ENCODE peak calls at places on chromosomes 1 and 21, in four cellular contexts. One of them, this sample, is unnamed.

GRCh38 chr21:29436143-29436542 is 137.4 kb downstream of the BACH1 start:
- DNase-seq in A549: no peak
- DNase-seq in tibial nerve: no peak
- DNase-seq in sigmoid colon: no peak
- DNase-seq in this sample: no peak

GRCh38 chr21:16085436-16085835 is 355.7 kb downstream of the USP25 start:
- DNase-seq in A549: no peak
- DNase-seq in sigmoid colon: no peak
- DNase-seq in tibial nerve: no peak
- DNase-seq in this sample: no peak

GRCh38 chr1:165954940-165955339 is 127.5 kb downstream of the UCK2 start:
- DNase-seq in tibial nerve: no peak
- DNase-seq in sigmoid colon: no peak
- DNase-seq in A549: no peak
- DNase-seq in this sample: no peak

GRCh38 chr1:21669287-21670058 is at the start of gene RAP1GAP:
- DNase-seq in sigmoid colon: peak
- DNase-seq in tibial nerve: no peak
- DNase-seq in A549: no peak
- DNase-seq in this sample: no peak

GRCh38 chr1:29473167-29473855 is 237.0 kb downstream of the PTPRU start:
- DNase-seq in A549: no peak
- DNase-seq in tibial nerve: no peak
- DNase-seq in sigmoid colon: peak
- DNase-seq in this sample: no peak

GRCh38 chr1:170556910-170557309 is 24.9 kb downstream of the GORAB start:
- DNase-seq in A549: no peak
- DNase-seq in tibial nerve: no peak
- DNase-seq in sigmoid colon: no peak
- DNase-seq in this sample: no peak

GRCh38 chr1:64877151-64877550 is 89.2 kb downstream of the JAK1 start:
- DNase-seq in A549: no peak
- DNase-seq in tibial nerve: no peak
- DNase-seq in sigmoid colon: no peak
- DNase-seq in this sample: no peak

GRCh38 chr1:192951961-192952460 is 107.1 kb downstream of the UCHL5 start:
- DNase-seq in sigmoid colon: peak
- DNase-seq in A549: peak
- DNase-seq in tibial nerve: no peak
- DNase-seq in this sample: peak

GRCh38 chr1:239816090-239816812 is 275.4 kb upstream of the FMN2 start:
- DNase-seq in A549: peak
- DNase-seq in tibial nerve: no peak
- DNase-seq in sigmoid colon: peak
- DNase-seq in this sample: peak

GRCh38 chr1:37471345-37472231 is 2.8 kb upstream of the ZC3H12A start:
- DNase-seq in sigmoid colon: peak
- DNase-seq in tibial nerve: peak
- DNase-seq in A549: peak
- DNase-seq in this sample: peak

GRCh38 chr1:44941424-44942324 is 44.7 kb downstream of the EIF2B3 start:
- DNase-seq in sigmoid colon: no peak
- DNase-seq in A549: no peak
- DNase-seq in tibial nerve: no peak
- DNase-seq in this sample: no peak

GRCh38 chr1:216841165-216841564 is 117.9 kb upstream of the ESRRG start:
- DNase-seq in sigmoid colon: no peak
- DNase-seq in tibial nerve: no peak
- DNase-seq in A549: no peak
- DNase-seq in this sample: no peak

GRCh38 chr1:203692565-203693470 is 66.2 kb downstream of the ATP2B4 start:
- DNase-seq in sigmoid colon: peak
- DNase-seq in tibial nerve: peak
- DNase-seq in A549: peak
- DNase-seq in this sample: peak

GRCh38 chr1:244272471-244273261 is 179.0 kb downstream of the ADSS2 start:
- DNase-seq in tibial nerve: peak
- DNase-seq in A549: peak
- DNase-seq in sigmoid colon: peak
- DNase-seq in this sample: peak

GRCh38 chr1:92957020-92957734 is 4.1 kb downstream of the DIPK1A start:
- DNase-seq in A549: no peak
- DNase-seq in tibial nerve: no peak
- DNase-seq in sigmoid colon: no peak
- DNase-seq in this sample: no peak

DNA sequence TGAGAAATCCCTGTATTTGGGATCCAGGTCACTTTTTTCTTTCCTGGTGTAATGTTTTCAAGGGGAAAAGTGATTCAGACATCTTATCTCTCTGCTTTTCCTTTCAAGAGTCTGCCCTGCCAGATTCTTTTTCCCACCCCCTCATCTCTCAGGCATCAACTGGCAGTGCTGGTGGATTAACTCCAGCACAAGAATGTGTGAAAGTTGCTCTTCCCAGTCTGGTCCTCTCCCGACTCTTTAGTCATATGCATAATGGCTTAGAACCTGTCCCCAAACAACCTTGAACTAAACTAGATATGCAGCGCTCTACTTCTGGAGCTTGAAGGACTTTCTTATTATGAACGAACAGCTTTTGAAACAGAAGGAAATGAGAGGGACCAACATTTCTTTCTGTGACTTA is 88.5 kb downstream of the SLC44A5 start:
- DNase-seq in A549: no peak
- DNase-seq in sigmoid colon: no peak
- DNase-seq in tibial nerve: no peak
- DNase-seq in this sample: no peak
- TF ChIP-seq POLR2A in A549: no peak
- TF ChIP-seq POLR2A in sigmoid colon: no peak
- TF ChIP-seq POLR2A in tibial nerve: no peak
- TF ChIP-seq POLR2A in this sample: no peak

GRCh38 chr1:150970818-150971582 is 3.6 kb downstream of the CERS2 start:
- DNase-seq in tibial nerve: peak
- DNase-seq in sigmoid colon: peak
- DNase-seq in A549: no peak
- DNase-seq in this sample: no peak
- TF ChIP-seq POLR2A in tibial nerve: peak
- TF ChIP-seq POLR2A in sigmoid colon: no peak
- TF ChIP-seq POLR2A in A549: no peak
- TF ChIP-seq POLR2A in this sample: no peak

GRCh38 chr1:52552505-52553371 is at the start of gene TUT4:
- DNase-seq in sigmoid colon: peak
- DNase-seq in A549: peak
- DNase-seq in tibial nerve: peak
- DNase-seq in this sample: peak
- TF ChIP-seq POLR2A in sigmoid colon: no peak
- TF ChIP-seq POLR2A in A549: peak
- TF ChIP-seq POLR2A in tibial nerve: no peak
- TF ChIP-seq POLR2A in this sample: peak

DNA sequence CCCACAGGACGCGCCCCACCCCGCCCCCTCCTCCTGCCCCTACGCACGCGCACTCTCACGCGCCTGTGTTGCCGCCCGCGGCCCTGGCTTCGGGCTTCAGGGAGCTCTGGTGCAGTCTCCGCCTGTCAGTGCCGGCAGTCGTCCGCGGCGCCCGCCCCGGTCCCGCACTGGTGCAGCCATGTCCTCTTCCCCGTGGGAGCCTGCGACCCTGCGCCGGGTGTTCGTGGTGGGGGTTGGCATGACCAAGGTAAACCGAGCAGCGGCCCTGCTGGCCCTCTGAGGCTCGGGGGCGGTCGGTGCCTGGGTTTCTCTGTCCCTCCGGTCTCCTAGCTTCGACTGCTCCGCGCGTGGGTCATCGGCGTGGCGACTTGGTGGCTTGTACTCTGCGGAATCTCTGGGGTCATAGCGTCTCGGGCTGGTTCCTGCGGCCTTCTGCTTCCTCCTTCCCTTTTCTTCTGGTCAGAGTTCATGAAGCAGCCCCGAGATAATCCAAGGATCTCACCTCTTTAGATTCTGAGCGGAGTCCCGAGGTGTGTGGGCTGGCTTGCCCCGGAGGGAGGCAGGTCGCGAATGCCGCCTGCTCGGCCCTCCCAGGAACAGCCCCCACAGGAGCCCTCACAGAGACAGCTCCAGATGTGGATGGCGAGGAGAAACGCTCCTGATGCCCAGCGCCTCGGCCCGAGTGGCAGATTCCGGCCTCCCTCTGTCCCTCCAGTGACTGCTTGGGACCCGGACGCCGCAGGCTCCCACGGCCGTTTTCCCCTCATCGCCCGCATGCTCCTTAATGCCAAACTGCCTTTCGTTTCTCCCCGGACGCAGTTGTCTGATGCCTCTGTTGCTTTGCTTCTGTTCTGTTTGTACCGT is at the start of gene SCP2:
- DNase-seq in tibial nerve: peak
- DNase-seq in sigmoid colon: peak
- DNase-seq in A549: peak
- DNase-seq in this sample: peak
- TF ChIP-seq POLR2A in tibial nerve: no peak
- TF ChIP-seq POLR2A in sigmoid colon: peak
- TF ChIP-seq POLR2A in A549: peak
- TF ChIP-seq POLR2A in this sample: peak

GRCh38 chr1:212242288-212242984 is 42.8 kb upstream of the PPP2R5A start:
- DNase-seq in sigmoid colon: no peak
- DNase-seq in tibial nerve: no peak
- DNase-seq in A549: no peak
- DNase-seq in this sample: no peak
- TF ChIP-seq POLR2A in sigmoid colon: no peak
- TF ChIP-seq POLR2A in tibial nerve: no peak
- TF ChIP-seq POLR2A in A549: no peak
- TF ChIP-seq POLR2A in this sample: no peak

DNA sequence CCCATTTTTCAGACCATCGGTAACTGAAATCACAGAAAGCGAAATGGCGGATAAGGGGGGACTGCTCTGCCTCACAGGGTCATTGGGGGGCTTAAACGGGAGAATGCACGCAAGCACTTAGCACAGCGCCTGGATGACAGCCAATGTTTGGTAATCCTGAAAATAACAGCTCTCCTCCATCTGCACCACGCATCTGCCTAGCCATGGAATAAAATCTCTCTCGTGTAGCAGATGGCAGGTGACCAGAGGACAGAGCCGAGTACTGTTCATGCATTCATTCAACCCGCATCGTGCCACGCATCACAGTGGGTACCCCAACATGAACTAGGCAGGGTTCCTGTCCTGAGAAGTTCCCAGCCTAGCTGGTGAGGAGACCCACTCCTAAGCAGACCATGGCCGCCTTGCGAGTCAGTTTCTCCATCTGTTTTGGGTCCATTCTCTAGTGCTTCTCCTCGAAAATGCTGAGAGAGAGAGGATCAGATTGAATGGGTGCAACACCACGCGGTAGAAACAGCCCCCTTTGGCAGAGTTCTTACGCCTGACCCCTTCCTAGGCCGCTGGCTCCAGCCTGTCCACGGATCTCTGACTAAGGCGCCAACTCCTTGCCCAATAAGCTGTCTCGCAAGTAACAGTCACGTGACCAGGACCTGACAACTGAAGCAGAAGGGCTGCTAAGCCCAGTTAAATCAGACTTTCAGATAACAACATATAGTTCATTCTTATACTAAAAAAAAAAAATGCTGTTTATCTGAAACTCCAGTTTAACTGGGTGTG is 7.3 kb downstream of the SLC1A7 start:
- DNase-seq in tibial nerve: no peak
- DNase-seq in A549: no peak
- DNase-seq in sigmoid colon: peak
- DNase-seq in this sample: no peak
- TF ChIP-seq POLR2A in tibial nerve: no peak
- TF ChIP-seq POLR2A in A549: no peak
- TF ChIP-seq POLR2A in sigmoid colon: no peak
- TF ChIP-seq POLR2A in this sample: no peak